ENCODE peak calls at places on chromosomes 7 and 10, in five cellular contexts. G is fibroblast of mammary gland; V is activated CD4-positive, alpha-beta T cell treated with anti-CD3 and anti-CD28 coated beads for 24 hours; J is GOT3; H is kidney epithelial cell. Y is an unnamed sample.

GRCh38 chr7:81833401-81833800 is 63.6 kb upstream of the HGF start:
- DNase-seq in H (no peak), G (peak), V (no peak), J (no peak), Y (no peak)

GRCh38 chr7:14905764-14906163 is 3.2 kb upstream of the DGKB start:
- DNase-seq in G (no peak), H (no peak), J (no peak), V (no peak), Y (no peak)

GRCh38 chr10:52571018-52571417 is 201.6 kb downstream of the MBL2 start:
- DNase-seq in H (no peak), G (peak), V (no peak), J (no peak), Y (no peak)

GRCh38 chr10:2436933-2437332 is 630.4 kb upstream of the PFKP start:
- DNase-seq in H (no peak), J (no peak), G (no peak), V (no peak), Y (no peak)

GRCh38 chr10:114519306-114519669 is 115.0 kb upstream of the AFAP1L2 start:
- DNase-seq in J (no peak), H (no peak), V (no peak), G (peak), Y (no peak)

GRCh38 chr7:4683884-4684565 is 1.9 kb downstream of the FOXK1 start:
- DNase-seq in H (peak), G (peak), V (no peak), J (no peak), Y (no peak)

GRCh38 chr7:150363872-150364271 is 4.8 kb upstream of the REPIN1 start:
- DNase-seq in H (no peak), V (no peak), G (no peak), J (no peak), Y (no peak)

GRCh38 chr7:2201686-2202360 is 30.9 kb downstream of the MAD1L1 start:
- DNase-seq in H (no peak), V (no peak), G (no peak), J (no peak), Y (no peak)

GRCh38 chr10:74307061-74307651 is 156.1 kb downstream of the ADK start:
- DNase-seq in H (no peak), J (no peak), G (no peak), V (no peak), Y (no peak)

GRCh38 chr7:29281782-29282541 is 87.4 kb downstream of the CHN2 start:
- DNase-seq in H (no peak), J (no peak), G (peak), V (no peak), Y (no peak)

GRCh38 chr10:34651796-34652195 is 163.3 kb downstream of the PARD3 start:
- DNase-seq in G (peak), H (no peak), V (no peak), J (no peak), Y (no peak)

GRCh38 chr7:50657341-50657873 is 92.2 kb upstream of the DDC start:
- DNase-seq in H (no peak), V (no peak), G (peak), J (no peak), Y (no peak)

GRCh38 chr10:25017247-25017590 is 807 bp downstream of the THNSL1 start:
- DNase-seq in H (no peak), G (no peak), J (no peak), V (no peak), Y (no peak)

GRCh38 chr10:52108236-52108635 is 205.8 kb upstream of the DKK1 start:
- DNase-seq in H (no peak), V (no peak), G (no peak), J (no peak), Y (no peak)

GRCh38 chr7:41039386-41040315 is 663.2 kb downstream of the INHBA start:
- DNase-seq in J (no peak), H (no peak), V (no peak), G (peak), Y (no peak)

GRCh38 chr10:63283093-63283492 is 150.0 kb downstream of the NRBF2 start:
- DNase-seq in G (no peak), V (no peak), H (no peak), J (no peak), Y (no peak)

GRCh38 chr10:95517536-95518454 is 43.4 kb downstream of the SORBS1 start:
- DNase-seq in J (no peak), G (peak), H (peak), V (no peak), Y (no peak)